ENCODE peak calls at places on chromosomes 13 and 19, in nine cellular contexts. G, A, N, P, M, I, E, C and U are unnamed samples.

GRCh38 chr13:48618937-48619336 is 34.8 kb upstream of the CYSLTR2 start:
- DNase-seq in G (no peak), A (no peak), N (no peak), P (no peak), M (no peak), I (no peak), E (no peak), C (no peak), U (no peak)

GRCh38 chr13:107113387-107113786 is 545.5 kb upstream of the ARGLU1 start:
- DNase-seq in G (no peak), A (no peak), N (no peak), P (no peak), M (no peak), I (no peak), E (no peak), C (no peak), U (no peak)

GRCh38 chr13:27065582-27065981 is 106.0 kb downstream of the USP12 start:
- DNase-seq in G (no peak), A (no peak), N (no peak), P (no peak), M (no peak), I (no peak), E (no peak), C (no peak), U (no peak)

GRCh38 chr19:12802267-12803106 is 618 bp downstream of the THSD8 start:
- DNase-seq in G (no peak), A (no peak), N (no peak), P (no peak), M (no peak), I (no peak), E (no peak), C (no peak), U (no peak)

GRCh38 chr13:75790198-75790970 is 154.3 kb downstream of the LMO7 start:
- DNase-seq in G (no peak), A (no peak), N (no peak), P (no peak), M (no peak), I (no peak), E (no peak), C (no peak), U (no peak)

GRCh38 chr19:48571378-48572162 is 19.6 kb downstream of the SULT2B1 start:
- DNase-seq in G (no peak), A (no peak), N (peak; percentile 42), P (no peak), M (no peak), I (no peak), E (no peak), C (no peak), U (no peak)

GRCh38 chr13:48542581-48543341 is 9.9 kb upstream of the RCBTB2 start:
- DNase-seq in G (peak; percentile 24), A (peak; percentile 16), N (peak; percentile 51), P (no peak), M (no peak), I (peak; percentile 81), E (no peak), C (no peak), U (peak; percentile 36)

GRCh38 chr13:47499358-47500150 is 501.5 kb downstream of the SUCLA2 start:
- DNase-seq in G (no peak), A (peak; percentile 95), N (no peak), P (peak; percentile 67), M (no peak), I (no peak), E (no peak), C (peak; percentile 82), U (no peak)

GRCh38 chr13:70623260-70623659 is 515.0 kb upstream of the KLHL1 start:
- DNase-seq in G (no peak), A (peak; percentile 0), N (no peak), P (no peak), M (no peak), I (no peak), E (no peak), C (no peak), U (no peak)

GRCh38 chr13:91017031-91017668 is 330.3 kb upstream of the MIR17HG start:
- DNase-seq in G (peak; percentile 48), A (peak; percentile 9), N (peak; percentile 42), P (peak; percentile 0), M (peak; percentile 20), I (no peak), E (no peak), C (peak; percentile 39), U (peak; percentile 44)

GRCh38 chr19:4379383-4380253 is 20.7 kb downstream of the SH3GL1 start:
- DNase-seq in G (peak; percentile 66), A (peak; percentile 59), N (peak; percentile 94), P (no peak), M (no peak), I (no peak), E (no peak), C (peak; percentile 96), U (no peak)

GRCh38 chr13:104900186-104900817 is 1635.2 kb downstream of the EFNB2 start:
- DNase-seq in G (no peak), A (no peak), N (no peak), P (no peak), M (no peak), I (no peak), E (no peak), C (no peak), U (no peak)

GRCh38 chr19:8654591-8655339 is 24.3 kb downstream of the NFILZ start:
- DNase-seq in G (peak; percentile 60), A (peak; percentile 27), N (peak; percentile 39), P (no peak), M (peak; percentile 61), I (peak; percentile 57), E (peak; percentile 67), C (peak; percentile 12), U (peak; percentile 68)

GRCh38 chr13:68078874-68079273 is 848.7 kb upstream of the PCDH9 start:
- DNase-seq in G (no peak), A (no peak), N (no peak), P (no peak), M (no peak), I (no peak), E (no peak), C (no peak), U (no peak)

GRCh38 chr19:4597278-4597974 is 37.9 kb upstream of the SEMA6B start:
- DNase-seq in G (no peak), A (no peak), N (no peak), P (no peak), M (no peak), I (no peak), E (no peak), C (no peak), U (peak; percentile 37)

GRCh38 chr19:50870417-50871089 is 2.7 kb upstream of the KLK2 start:
- DNase-seq in G (no peak), A (peak; percentile 3), N (peak; percentile 31), P (no peak), M (no peak), I (no peak), E (no peak), C (no peak), U (no peak)
- TF ChIP-seq CTCF in G (no peak), A (no peak), N (peak; percentile 63), P (no peak), M (no peak), I (no peak), E (no peak), C (peak; percentile 45), U (no peak)

DNA sequence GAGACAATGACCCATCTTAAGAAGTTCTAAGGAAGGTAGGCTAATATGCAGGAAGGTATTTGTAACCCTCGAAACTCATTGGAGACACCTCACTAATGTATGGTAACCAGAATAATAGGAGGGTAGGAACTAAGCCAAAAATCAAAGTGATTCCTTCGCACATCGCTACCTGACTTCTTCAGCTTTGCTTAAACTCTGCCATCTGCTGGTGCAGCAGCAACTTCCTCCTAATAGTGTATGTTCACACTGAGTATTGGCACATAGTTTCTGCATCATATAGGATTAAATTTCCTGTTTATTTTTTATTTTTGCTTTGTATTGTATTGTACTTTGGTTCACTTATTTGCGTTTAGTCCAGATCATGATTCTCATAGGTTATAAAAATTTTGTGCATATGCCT is 676.2 kb downstream of the GPC5 start:
- DNase-seq in G (no peak), A (no peak), N (peak; percentile 16), P (no peak), M (no peak), I (no peak), E (no peak), C (peak; percentile 2), U (no peak)
- TF ChIP-seq CTCF in G (no peak), A (no peak), N (peak; percentile 27), P (no peak), M (peak; percentile 61), I (no peak), E (no peak), C (peak; percentile 22), U (peak; percentile 67)

GRCh38 chr19:35908977-35909683 is 1.0 kb upstream of the TYROBP start:
- DNase-seq in G (no peak), A (no peak), N (peak; percentile 31), P (no peak), M (no peak), I (peak; percentile 85), E (no peak), C (no peak), U (no peak)

GRCh38 chr19:35911790-35912189 is 3.7 kb upstream of the TYROBP start:
- DNase-seq in G (peak; percentile 53), A (peak; percentile 38), N (peak; percentile 91), P (no peak), M (no peak), I (no peak), E (no peak), C (peak; percentile 67), U (no peak)

GRCh38 chr19:35909684-35910035 is 1.6 kb upstream of the TYROBP start:
- DNase-seq in G (no peak), A (no peak), N (no peak), P (no peak), M (no peak), I (no peak), E (no peak), C (no peak), U (no peak)

GRCh38 chr19:35913589-35913988 is 5.5 kb upstream of the TYROBP start:
- DNase-seq in G (no peak), A (peak; percentile 80), N (no peak), P (no peak), M (no peak), I (no peak), E (no peak), C (no peak), U (no peak)

GRCh38 chr19:35911173-35911572 is 3.1 kb upstream of the TYROBP start:
- DNase-seq in G (no peak), A (no peak), N (no peak), P (no peak), M (no peak), I (no peak), E (no peak), C (peak; percentile 6), U (no peak)
- TF ChIP-seq CTCF in G (no peak), A (no peak), N (no peak), P (no peak), M (no peak), I (no peak), E (no peak), C (no peak), U (no peak)

GRCh38 chr19:17725422-17726078 is 6.3 kb downstream of the MAP1S start:
- DNase-seq in G (no peak), A (no peak), N (no peak), P (no peak), M (no peak), I (no peak), E (no peak), C (no peak), U (no peak)
- TF ChIP-seq CTCF in G (peak; percentile 32), A (peak; percentile 16), N (no peak), P (peak; percentile 41), M (peak; percentile 37), I (no peak), E (no peak), C (peak; percentile 58), U (peak; percentile 44)

GRCh38 chr19:6412111-6412999 is 12.3 kb downstream of the KHSRP start:
- DNase-seq in G (peak; percentile 48), A (no peak), N (peak; percentile 56), P (no peak), M (peak; percentile 50), I (no peak), E (peak; percentile 34), C (peak; percentile 11), U (no peak)
- TF ChIP-seq CTCF in G (no peak), A (peak; percentile 40), N (peak; percentile 33), P (peak; percentile 65), M (peak; percentile 72), I (peak; percentile 28), E (peak; percentile 64), C (peak; percentile 71), U (peak; percentile 64)